ENCODE peak calls at places on chromosomes 4 and X, in seven cellular contexts. R is astrocyte of the spinal cord, T is suprapubic skin, Z is fibroblast of lung, G is progenitor cell of endocrine pancreas, V is stomach, H is astrocyte of the cerebellum. O is an unnamed sample.

GRCh38 chr4:151703401-151703800 is 57.4 kb downstream of the GATB start:
- DNase-seq in V (no peak), G (no peak), H (no peak), R (no peak), T (no peak), Z (no peak), O (no peak)

GRCh38 chr4:88225216-88226107 is 58.9 kb downstream of the PPM1K start:
- DNase-seq in Z (no peak), T (no peak), G (no peak), H (no peak), V (no peak), R (peak), O (no peak)

GRCh38 chrX:15646543-15646942 is 18.1 kb downstream of the CLTRN start:
- DNase-seq in G (no peak), V (no peak), H (no peak), Z (no peak), T (no peak), R (no peak), O (no peak)

GRCh38 chrX:133881893-133882292 is 103.5 kb downstream of the GPC3 start:
- DNase-seq in V (no peak), H (no peak), Z (no peak), R (no peak), G (no peak), T (no peak), O (no peak)

GRCh38 chr4:153113061-153113837 is 91.0 kb upstream of the TRIM2 start:
- DNase-seq in Z (no peak), H (peak), R (peak), T (no peak), G (no peak), V (no peak), O (no peak)

GRCh38 chr4:55933611-55934010 is 15.1 kb upstream of the CEP135 start:
- DNase-seq in Z (no peak), R (no peak), G (no peak), T (no peak), V (no peak), H (no peak), O (no peak)

GRCh38 chr4:5706486-5707290 is 1.7 kb downstream of the EVC2 start:
- DNase-seq in V (no peak), H (no peak), G (no peak), Z (no peak), T (no peak), R (no peak), O (peak)

GRCh38 chrX:68440940-68441339 is 7.6 kb upstream of the OPHN1 start:
- DNase-seq in R (peak), G (no peak), H (peak), T (peak), V (peak), Z (peak), O (no peak)

GRCh38 chrX:21638311-21638710 is 19.8 kb downstream of the KLHL34 start:
- DNase-seq in V (no peak), Z (peak), T (no peak), H (no peak), R (peak), G (no peak), O (no peak)

GRCh38 chr4:180669637-180670036 is 1573.6 kb upstream of the TENM3 start:
- DNase-seq in G (no peak), Z (no peak), T (no peak), R (peak), V (no peak), H (peak), O (no peak)
- TF ChIP-seq CTCF in G (no peak), Z (no peak), T (no peak), R (no peak), V (no peak), H (no peak), O (no peak)

DNA sequence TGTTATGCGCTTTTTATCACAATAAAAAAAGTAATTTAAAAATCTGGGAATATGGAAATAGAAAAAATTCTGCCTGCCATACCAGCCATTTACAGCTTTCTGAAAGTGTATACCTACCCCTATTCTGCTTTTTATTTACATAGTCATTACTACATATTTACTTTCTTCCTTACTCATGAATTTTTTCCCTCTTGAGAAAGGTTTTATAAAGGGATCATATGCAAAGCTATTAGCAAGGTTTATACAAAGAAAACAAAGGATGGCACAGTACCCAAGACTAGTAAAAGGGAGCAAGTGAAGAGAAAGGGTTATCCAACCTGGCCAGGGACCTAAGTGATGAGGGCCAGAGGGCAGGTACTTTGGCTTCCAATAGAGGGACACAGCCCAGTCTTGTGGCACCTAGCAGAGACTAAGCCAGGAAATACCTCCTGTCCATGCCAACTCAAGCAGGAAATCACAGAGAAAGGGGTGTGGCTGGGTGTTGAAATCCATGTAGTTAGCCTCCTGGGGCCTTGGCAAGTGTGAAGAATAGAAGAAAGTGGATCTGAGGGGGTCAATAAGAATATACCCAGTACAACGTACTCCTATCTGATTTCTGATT is 207.3 kb upstream of the VEGFC start:
- DNase-seq in T (no peak), G (no peak), Z (no peak), V (no peak), H (no peak), R (no peak), O (no peak)
- TF ChIP-seq CTCF in T (no peak), G (no peak), Z (no peak), V (no peak), H (no peak), R (no peak), O (no peak)

GRCh38 chr4:45455217-45455616 is 668.6 kb downstream of the GABRG1 start:
- DNase-seq in Z (no peak), V (no peak), G (no peak), R (no peak), H (no peak), T (no peak), O (no peak)

GRCh38 chr4:45453258-45453841 is 670.5 kb downstream of the GABRG1 start:
- DNase-seq in V (no peak), H (peak), G (no peak), T (no peak), R (peak), Z (peak), O (no peak)
- TF ChIP-seq CTCF in V (peak), H (peak), G (peak), T (no peak), R (peak), Z (no peak), O (no peak)

GRCh38 chr4:169902658-169903345 is 123.4 kb downstream of the MFAP3L start:
- DNase-seq in G (no peak), H (no peak), Z (no peak), V (no peak), T (no peak), R (no peak), O (no peak)
- TF ChIP-seq CTCF in G (no peak), H (no peak), Z (no peak), V (no peak), T (no peak), R (no peak), O (no peak)